ENCODE peak calls at places on chromosomes 3 and 15, in four cellular contexts. R is GM12891, M is upper lobe of left lung, W is stomach. Q is an unnamed sample.
A peak's percentile ranks its signal among the peaks of the same experiment; 100 is the strongest.

GRCh38 chr15:70558406-70559222 is 204.7 kb downstream of the UACA start:
- DNase-seq in R (no peak), M (no peak), W (no peak), Q (no peak)

GRCh38 chr3:71117572-71118247 is 465.8 kb downstream of the FOXP1 start:
- DNase-seq in R (no peak), M (peak; percentile 9), W (no peak), Q (no peak)

GRCh38 chr3:186772281-186772885 is 11.0 kb upstream of the EIF4A2 start:
- DNase-seq in R (no peak), M (peak; percentile 85), W (no peak), Q (peak; percentile 31)

GRCh38 chr3:149339931-149340309 is 6.5 kb upstream of the TM4SF18 start:
- DNase-seq in R (no peak), M (no peak), W (peak; percentile 74), Q (no peak)

GRCh38 chr3:46236294-46237054 is 5.8 kb upstream of the CCR3 start:
- DNase-seq in R (no peak), M (no peak), W (no peak), Q (no peak)

GRCh38 chr15:40984406-40984805 is 31.1 kb downstream of the CHAC1 start:
- DNase-seq in R (no peak), M (no peak), W (no peak), Q (no peak)

GRCh38 chr15:74138642-74139041 is 8.3 kb downstream of the ISLR2 start:
- DNase-seq in R (no peak), M (no peak), W (no peak), Q (no peak)

GRCh38 chr15:75673426-75674247 is 25.9 kb downstream of the SNX33 start:
- DNase-seq in R (no peak), M (no peak), W (peak; percentile 43), Q (no peak)

GRCh38 chr3:152174876-152175575 is 93.7 kb upstream of the MBNL1 start:
- DNase-seq in R (no peak), M (no peak), W (no peak), Q (no peak)

GRCh38 chr3:140391041-140391440 is 286.8 kb upstream of the TRIM42 start:
- DNase-seq in R (no peak), M (no peak), W (no peak), Q (no peak)

GRCh38 chr3:58266577-58266976 is 29.0 kb downstream of the ABHD6 start:
- DNase-seq in R (no peak), M (no peak), W (no peak), Q (no peak)

GRCh38 chr3:61649381-61650170 is 88.2 kb downstream of the PTPRG start:
- DNase-seq in R (no peak), M (no peak), W (no peak), Q (no peak)

GRCh38 chr15:68335251-68335650 is 57.7 kb downstream of the FEM1B start:
- DNase-seq in R (no peak), M (no peak), W (no peak), Q (no peak)

GRCh38 chr15:71397377-71397776 is 282.1 kb downstream of the THSD4 start:
- DNase-seq in R (no peak), M (no peak), W (peak; percentile 49), Q (no peak)

GRCh38 chr3:187744169-187745151 is 808 bp downstream of the BCL6 start:
- DNase-seq in R (no peak), M (peak; percentile 90), W (peak; percentile 58), Q (no peak)

GRCh38 chr15:92925409-92925808 is 25.3 kb downstream of the CHD2 start:
- DNase-seq in R (no peak), M (no peak), W (no peak), Q (no peak)
- TF ChIP-seq POLR2AphosphoS5 in R (no peak), M (no peak), W (no peak), Q (no peak)

GRCh38 chr3:50298836-50299637 is at the start of the genes HYAL3 and NAA80:
- DNase-seq in R (peak; percentile 95), M (peak; percentile 98), W (peak; percentile 100), Q (peak; percentile 95)
- TF ChIP-seq POLR2A in R (peak; percentile 88), M (peak; percentile 95), W (peak; percentile 84), Q (peak; percentile 94)

DNA sequence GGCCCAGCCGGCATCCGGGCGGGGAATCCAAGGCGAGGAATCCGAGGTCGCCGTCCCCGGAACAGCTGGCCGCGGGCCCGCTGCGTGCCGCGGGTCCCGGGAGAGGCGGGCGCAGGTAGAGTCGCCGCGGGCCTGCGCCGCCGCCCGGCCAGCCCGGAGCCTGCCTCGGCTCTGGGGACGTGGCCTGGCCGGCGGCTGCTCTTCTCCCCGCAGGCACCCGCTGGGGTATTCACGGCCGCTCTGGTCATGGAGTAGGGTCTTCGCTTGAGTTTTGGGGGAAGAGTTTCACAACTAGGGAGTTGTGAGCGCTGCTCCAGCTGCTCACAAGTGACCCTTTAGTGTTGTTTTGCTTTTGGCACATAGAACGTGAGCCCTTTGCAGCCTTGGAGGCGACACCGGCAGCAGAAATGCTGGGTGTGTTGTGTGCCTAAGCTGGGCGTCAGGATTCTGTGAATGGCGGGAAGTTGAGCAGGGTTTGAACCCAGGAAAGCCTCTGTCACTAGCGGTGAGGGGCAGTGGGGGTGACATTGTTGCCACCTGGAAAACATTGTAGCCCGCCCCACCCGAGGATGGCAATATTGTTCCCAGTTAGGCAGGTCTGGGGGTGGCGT is 4.0 kb downstream of the TRIM71 start:
- DNase-seq in R (no peak), M (peak; percentile 88), W (peak; percentile 47), Q (no peak)
- TF ChIP-seq POLR2AphosphoS5 in R (no peak), M (no peak), W (no peak), Q (no peak)

DNA sequence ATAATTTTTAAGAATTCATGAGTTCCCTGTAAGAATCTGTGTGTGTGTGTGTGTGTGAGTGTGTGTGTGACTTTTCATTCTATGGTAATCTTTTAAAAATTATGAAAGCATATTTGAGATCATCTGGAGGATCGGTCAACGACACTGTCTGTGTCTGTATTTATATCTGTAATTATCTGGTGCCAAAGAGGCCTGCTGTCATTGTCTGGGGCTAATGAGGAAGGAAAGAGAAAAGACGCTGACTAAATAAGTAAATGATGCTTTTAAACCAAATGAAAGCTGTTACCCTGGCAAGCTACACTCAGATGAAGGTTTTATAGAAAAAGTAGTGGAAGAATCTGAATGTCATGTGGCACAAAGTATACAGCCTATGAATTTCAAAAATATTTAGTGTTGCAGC is 439.8 kb downstream of the RBMS3 start:
- DNase-seq in R (no peak), M (no peak), W (no peak), Q (no peak)
- TF ChIP-seq POLR2A in R (no peak), M (no peak), W (no peak), Q (no peak)

Q was measured in GM12892.